ENCODE peak calls at places on chromosome 18, in seven cellular contexts. One of them, this sample, is unnamed.

GRCh38 chr18:45066868-45067267 is 386.2 kb downstream of the SETBP1 start:
- DNase-seq in neural crest cell: no peak
- DNase-seq in T-cell: no peak
- DNase-seq in nephron progenitor cell: no peak
- DNase-seq in activated CD4-positive, alpha-beta T cell treated with anti-CD3 and anti-CD28 coated beads, Interleukin-2, amount 50 U/mL, for 24 hours: no peak
- DNase-seq in mucosa of gallbladder: no peak
- DNase-seq in WTC11: no peak
- DNase-seq in this sample: no peak

GRCh38 chr18:12659904-12660605 is 2.1 kb upstream of the SPIRE1 start:
- DNase-seq in neural crest cell: peak
- DNase-seq in WTC11: peak
- DNase-seq in activated CD4-positive, alpha-beta T cell treated with anti-CD3 and anti-CD28 coated beads, Interleukin-2, amount 50 U/mL, for 24 hours: peak
- DNase-seq in nephron progenitor cell: peak
- DNase-seq in mucosa of gallbladder: peak
- DNase-seq in T-cell: no peak
- DNase-seq in this sample: peak

GRCh38 chr18:55546873-55547704 is 40.9 kb downstream of the TCF4 start:
- DNase-seq in WTC11: no peak
- DNase-seq in mucosa of gallbladder: peak
- DNase-seq in activated CD4-positive, alpha-beta T cell treated with anti-CD3 and anti-CD28 coated beads, Interleukin-2, amount 50 U/mL, for 24 hours: no peak
- DNase-seq in nephron progenitor cell: no peak
- DNase-seq in neural crest cell: no peak
- DNase-seq in T-cell: no peak
- DNase-seq in this sample: no peak

GRCh38 chr18:12774982-12775381 is 72.1 kb downstream of the PSMG2 start:
- DNase-seq in WTC11: no peak
- DNase-seq in activated CD4-positive, alpha-beta T cell treated with anti-CD3 and anti-CD28 coated beads, Interleukin-2, amount 50 U/mL, for 24 hours: no peak
- DNase-seq in nephron progenitor cell: no peak
- DNase-seq in neural crest cell: no peak
- DNase-seq in T-cell: no peak
- DNase-seq in mucosa of gallbladder: no peak
- DNase-seq in this sample: no peak

GRCh38 chr18:58135170-58135569 is 91.1 kb downstream of the NEDD4L start:
- DNase-seq in activated CD4-positive, alpha-beta T cell treated with anti-CD3 and anti-CD28 coated beads, Interleukin-2, amount 50 U/mL, for 24 hours: no peak
- DNase-seq in mucosa of gallbladder: no peak
- DNase-seq in nephron progenitor cell: no peak
- DNase-seq in T-cell: no peak
- DNase-seq in WTC11: no peak
- DNase-seq in neural crest cell: no peak
- DNase-seq in this sample: no peak

GRCh38 chr18:10299686-10300085 is 154.7 kb upstream of the APCDD1 start:
- DNase-seq in activated CD4-positive, alpha-beta T cell treated with anti-CD3 and anti-CD28 coated beads, Interleukin-2, amount 50 U/mL, for 24 hours: no peak
- DNase-seq in neural crest cell: no peak
- DNase-seq in WTC11: no peak
- DNase-seq in nephron progenitor cell: no peak
- DNase-seq in T-cell: no peak
- DNase-seq in mucosa of gallbladder: no peak
- DNase-seq in this sample: no peak

GRCh38 chr18:79581406-79581805 is 98.2 kb upstream of the CTDP1 start:
- DNase-seq in WTC11: no peak
- DNase-seq in activated CD4-positive, alpha-beta T cell treated with anti-CD3 and anti-CD28 coated beads, Interleukin-2, amount 50 U/mL, for 24 hours: no peak
- DNase-seq in nephron progenitor cell: no peak
- DNase-seq in T-cell: no peak
- DNase-seq in mucosa of gallbladder: no peak
- DNase-seq in neural crest cell: no peak
- DNase-seq in this sample: no peak

GRCh38 chr18:63016270-63016669 is 300.9 kb downstream of the PHLPP1 start:
- DNase-seq in mucosa of gallbladder: peak
- DNase-seq in activated CD4-positive, alpha-beta T cell treated with anti-CD3 and anti-CD28 coated beads, Interleukin-2, amount 50 U/mL, for 24 hours: peak
- DNase-seq in WTC11: peak
- DNase-seq in T-cell: no peak
- DNase-seq in nephron progenitor cell: peak
- DNase-seq in neural crest cell: peak
- DNase-seq in this sample: peak

GRCh38 chr18:21083017-21083416 is 28.6 kb downstream of the ROCK1 start:
- DNase-seq in activated CD4-positive, alpha-beta T cell treated with anti-CD3 and anti-CD28 coated beads, Interleukin-2, amount 50 U/mL, for 24 hours: no peak
- DNase-seq in neural crest cell: no peak
- DNase-seq in mucosa of gallbladder: no peak
- DNase-seq in nephron progenitor cell: no peak
- DNase-seq in WTC11: no peak
- DNase-seq in T-cell: no peak
- DNase-seq in this sample: no peak

GRCh38 chr18:1914489-1914888 is 656.8 kb downstream of the METTL4 start:
- DNase-seq in T-cell: no peak
- DNase-seq in activated CD4-positive, alpha-beta T cell treated with anti-CD3 and anti-CD28 coated beads, Interleukin-2, amount 50 U/mL, for 24 hours: no peak
- DNase-seq in neural crest cell: no peak
- DNase-seq in nephron progenitor cell: no peak
- DNase-seq in mucosa of gallbladder: no peak
- DNase-seq in WTC11: no peak
- DNase-seq in this sample: no peak

GRCh38 chr18:49677762-49678398 is 116.0 kb downstream of the LIPG start:
- DNase-seq in mucosa of gallbladder: no peak
- DNase-seq in nephron progenitor cell: no peak
- DNase-seq in activated CD4-positive, alpha-beta T cell treated with anti-CD3 and anti-CD28 coated beads, Interleukin-2, amount 50 U/mL, for 24 hours: no peak
- DNase-seq in T-cell: no peak
- DNase-seq in neural crest cell: peak
- DNase-seq in WTC11: no peak
- DNase-seq in this sample: no peak

GRCh38 chr18:62897153-62897552 is 181.8 kb downstream of the PHLPP1 start:
- DNase-seq in T-cell: no peak
- DNase-seq in WTC11: no peak
- DNase-seq in activated CD4-positive, alpha-beta T cell treated with anti-CD3 and anti-CD28 coated beads, Interleukin-2, amount 50 U/mL, for 24 hours: no peak
- DNase-seq in nephron progenitor cell: no peak
- DNase-seq in neural crest cell: no peak
- DNase-seq in mucosa of gallbladder: no peak
- DNase-seq in this sample: no peak

GRCh38 chr18:48913723-48914122 is 37.0 kb downstream of the SMAD7 start:
- DNase-seq in T-cell: no peak
- DNase-seq in WTC11: no peak
- DNase-seq in neural crest cell: no peak
- DNase-seq in activated CD4-positive, alpha-beta T cell treated with anti-CD3 and anti-CD28 coated beads, Interleukin-2, amount 50 U/mL, for 24 hours: no peak
- DNase-seq in mucosa of gallbladder: no peak
- DNase-seq in nephron progenitor cell: no peak
- DNase-seq in this sample: no peak

GRCh38 chr18:13370995-13371625 is 152.6 kb downstream of the LDLRAD4 start:
- DNase-seq in neural crest cell: no peak
- DNase-seq in mucosa of gallbladder: no peak
- DNase-seq in WTC11: no peak
- DNase-seq in activated CD4-positive, alpha-beta T cell treated with anti-CD3 and anti-CD28 coated beads, Interleukin-2, amount 50 U/mL, for 24 hours: no peak
- DNase-seq in nephron progenitor cell: no peak
- DNase-seq in T-cell: no peak
- DNase-seq in this sample: no peak